ENCODE peak calls at places on chromosomes 6 and 20, in ten cellular contexts. T is lower lobe of right lung, H is kidney, I is HepG2, U is IMR-90, P is stomach, B is GM23248, F is left lung, Q is PC-3, J is OCI-LY7. Z is an unnamed sample. For H3K4me1, the result is how much of the 10 kb centered on the place peaks cover.

GRCh38 chr6:40856271-40856670 is 182.8 kb downstream of the UNC5CL start:
- DNase-seq in T (no peak), H (no peak), I (no peak), U (no peak), P (no peak), B (peak), F (no peak), Q (no peak), J (no peak), Z (no peak)

GRCh38 chr6:53264915-53265615 is 83.7 kb downstream of the ELOVL5 start:
- DNase-seq in T (no peak), H (no peak), I (no peak), U (no peak), P (no peak), B (no peak), F (no peak), Q (no peak), J (no peak), Z (no peak)

GRCh38 chr6:2209226-2209809 is 36.1 kb downstream of the GMDS start:
- DNase-seq in T (no peak), H (no peak), I (peak), U (peak), P (peak), B (peak), F (no peak), Q (peak), J (peak), Z (no peak)

GRCh38 chr6:86937219-86938079 is at the start of gene HTR1E:
- DNase-seq in T (no peak), H (peak), I (peak), U (peak), P (peak), B (peak), F (no peak), Q (peak), J (no peak), Z (peak)

GRCh38 chr6:113672691-113673149 is 184.4 kb upstream of the MARCKS start:
- DNase-seq in T (peak), H (peak), I (peak), U (peak), P (peak), B (peak), F (no peak), Q (no peak), J (no peak), Z (no peak)

GRCh38 chr6:111586554-111586953 is 19.1 kb downstream of the TRAF3IP2 start:
- DNase-seq in T (no peak), H (no peak), I (no peak), U (no peak), P (no peak), B (no peak), F (no peak), Q (no peak), J (no peak), Z (no peak)

GRCh38 chr20:24773751-24774201 is 175.3 kb upstream of the CST7 start:
- DNase-seq in T (no peak), H (no peak), I (no peak), U (peak), P (peak), B (peak), F (peak), Q (peak), J (no peak), Z (no peak)

GRCh38 chr6:2792330-2792729 is 27.1 kb downstream of the WRNIP1 start:
- DNase-seq in T (no peak), H (no peak), I (no peak), U (peak), P (no peak), B (no peak), F (no peak), Q (peak), J (no peak), Z (peak)

GRCh38 chr20:44019638-44020335 is 105.1 kb downstream of the TOX2 start:
- DNase-seq in T (no peak), H (no peak), I (no peak), U (peak), P (no peak), B (peak), F (no peak), Q (peak), J (no peak), Z (no peak)

GRCh38 chr6:113647158-113647889 is 209.8 kb upstream of the MARCKS start:
- DNase-seq in T (no peak), H (no peak), I (no peak), U (no peak), P (no peak), B (no peak), F (no peak), Q (no peak), J (peak), Z (no peak)

GRCh38 chr20:62697468-62697912 is 11.1 kb upstream of the NTSR1 start:
- DNase-seq in T (no peak), H (no peak), I (no peak), U (no peak), P (no peak), B (no peak), F (no peak), Q (no peak), J (no peak), Z (no peak)

GRCh38 chr20:45407067-45407745 is 883 bp upstream of the DBNDD2 start:
- DNase-seq in T (no peak), H (no peak), I (no peak), U (no peak), P (peak), B (peak), F (peak), Q (no peak), J (no peak), Z (no peak)

GRCh38 chr6:104229057-104229456 is 630.7 kb downstream of the HACE1 start:
- DNase-seq in T (no peak), H (no peak), I (no peak), U (no peak), P (no peak), B (no peak), F (no peak), Q (peak), J (no peak), Z (no peak)

GRCh38 chr20:52972190-52972937 is at the start of gene TSHZ2:
- DNase-seq in T (no peak), H (peak), I (peak), U (peak), P (peak), B (peak), F (peak), Q (no peak), J (no peak), Z (peak)

GRCh38 chr6:164528539-164528938 is 780.9 kb downstream of the C6orf118 start:
- DNase-seq in T (no peak), H (no peak), I (no peak), U (no peak), P (no peak), B (no peak), F (no peak), Q (no peak), J (no peak), Z (no peak)

GRCh38 chr6:22821664-22822320 is 252.4 kb downstream of the HDGFL1 start:
- DNase-seq in T (no peak), H (no peak), I (no peak), U (peak), P (no peak), B (peak), F (no peak), Q (no peak), J (no peak), Z (no peak)

GRCh38 chr6:122422614-122423267 is 23.3 kb downstream of the HSF2 start:
- DNase-seq in T (no peak), H (no peak), I (no peak), U (no peak), P (no peak), B (no peak), F (no peak), Q (no peak), J (no peak), Z (no peak)

GRCh38 chr6:106089981-106090380 is 3.8 kb downstream of the PRDM1 start:
- DNase-seq in T (no peak), H (no peak), I (no peak), U (peak), P (no peak), B (peak), F (no peak), Q (peak), J (peak), Z (peak)

GRCh38 chr20:47126709-47127108 is 229.8 kb downstream of the ZMYND8 start:
- DNase-seq in T (no peak), H (no peak), I (no peak), U (peak), P (no peak), B (peak), F (no peak), Q (no peak), J (no peak), Z (no peak)

GRCh38 chr6:102356170-102356569 is 962.7 kb downstream of the GRIK2 start:
- DNase-seq in T (no peak), H (no peak), I (no peak), U (no peak), P (no peak), B (no peak), F (no peak), Q (no peak), J (no peak), Z (no peak)

GRCh38 chr6:156828280-156828703 is 51.1 kb downstream of the ARID1B start:
- DNase-seq in T (no peak), H (no peak), I (peak), U (peak), P (no peak), B (peak), F (no peak), Q (peak), J (no peak), Z (no peak)

GRCh38 chr20:37695684-37696342 is 2.0 kb downstream of the CTNNBL1 start:
- DNase-seq in T (no peak), H (no peak), I (no peak), U (no peak), P (no peak), B (no peak), F (no peak), Q (no peak), J (no peak), Z (no peak)

GRCh38 chr20:884983-885952 is 30.9 kb downstream of the ANGPT4 start:
- DNase-seq in T (no peak), H (no peak), I (no peak), U (peak), P (no peak), B (peak), F (peak), Q (peak), J (no peak), Z (no peak)

GRCh38 chr6:71608646-71609045 is 277.7 kb upstream of the RIMS1 start:
- DNase-seq in T (no peak), H (no peak), I (no peak), U (no peak), P (no peak), B (peak), F (no peak), Q (peak), J (no peak), Z (no peak)

GRCh38 chr6:16511048-16511660 is 250.1 kb downstream of the ATXN1 start:
- DNase-seq in T (no peak), H (no peak), I (peak), U (peak), P (no peak), B (peak), F (no peak), Q (peak), J (peak), Z (no peak)
- H3K27ac ChIP-seq in T (no peak), H (no peak), I (no peak), U (no peak), P (peak), B (no peak), F (no peak), Q (no peak), J (no peak), Z (no peak)

GRCh38 chr20:59124326-59125029 is 39.1 kb upstream of the ZNF831 start:
- DNase-seq in T (no peak), H (no peak), I (no peak), U (no peak), P (no peak), B (no peak), F (no peak), Q (no peak), J (peak), Z (no peak)
- H3K4me1 ChIP-seq in T (under half), H (under half), I (under half), U (under half), P (under half), B (under half), F (under half), Q (under half), J (half or more), Z (under half)

GRCh38 chr6:154953644-154954043 is 41.5 kb upstream of the TIAM2 start:
- DNase-seq in T (no peak), H (no peak), I (no peak), U (no peak), P (no peak), B (no peak), F (no peak), Q (no peak), J (no peak), Z (no peak)
- H3K27ac ChIP-seq in T (no peak), H (no peak), I (no peak), U (no peak), P (no peak), B (no peak), F (no peak), Q (no peak), J (no peak), Z (no peak)

GRCh38 chr6:135291288-135292116 is 110.4 kb downstream of the MYB start:
- DNase-seq in T (no peak), H (no peak), I (peak), U (peak), P (no peak), B (peak), F (no peak), Q (no peak), J (no peak), Z (no peak)
- H3K4me1 ChIP-seq in T (under half), H (under half), I (under half), U (under half), P (under half), B (under half), F (under half), Q (under half), J (under half), Z (under half)